ENCODE peak calls at places on chromosomes 7 and 10, in nine cellular contexts. H is coronary artery; I is stimulated activated CD8-positive, alpha-beta memory T cell treated with anti-CD3 and anti-CD28 coated beads, Interleukin-2, amount 100 ng/mL, for 48 hours; P is activated naive CD4-positive, alpha-beta T cell treated with anti-CD3 and anti-CD28 coated beads, Interleukin-2, amount 10 ng/mL, durations not matched to agents 7 days and 5 days; K is left cardiac atrium; M is GM10248; L is AG08395; B is NCI-H460; U is GM12892. D is an unnamed sample.

GRCh38 chr7:116630932-116631449 is 41.0 kb upstream of the MET start:
- DNase-seq in B (peak), K (peak), H (no peak), L (peak), M (peak), P (no peak), U (no peak), I (no peak), D (peak)

GRCh38 chr7:101743241-101743994 is 74.0 kb upstream of the CUX1 start:
- DNase-seq in M (peak), P (peak), L (peak), K (peak), B (no peak), U (peak), I (peak), H (no peak), D (peak)

GRCh38 chr10:131726460-131726861 is 174.3 kb upstream of the PPP2R2D start:
- DNase-seq in M (no peak), P (no peak), K (peak), B (no peak), L (no peak), I (no peak), H (peak), U (no peak), D (no peak)

GRCh38 chr10:44926771-44927751 is 15.9 kb downstream of the TMEM72 start:
- DNase-seq in K (no peak), M (no peak), H (peak), B (no peak), L (no peak), U (no peak), I (no peak), P (no peak), D (no peak)

GRCh38 chr7:94022550-94022949 is 18.4 kb upstream of the BET1 start:
- DNase-seq in I (no peak), B (no peak), P (no peak), L (no peak), U (no peak), M (no peak), K (no peak), H (no peak), D (no peak)

GRCh38 chr10:62233494-62234283 is 35.0 kb downstream of the RTKN2 start:
- DNase-seq in B (no peak), H (no peak), I (no peak), P (no peak), L (peak), K (no peak), M (no peak), U (no peak), D (no peak)

GRCh38 chr7:158529181-158530096 is 58.2 kb downstream of the PTPRN2 start:
- DNase-seq in L (no peak), B (no peak), H (no peak), K (no peak), I (no peak), U (no peak), M (no peak), P (no peak), D (no peak)

GRCh38 chr7:138975343-138976104 is 5.7 kb downstream of the KIAA1549 start:
- DNase-seq in U (no peak), L (no peak), K (no peak), H (no peak), M (no peak), I (no peak), P (no peak), B (no peak), D (no peak)

GRCh38 chr7:73865738-73866445 is 4.9 kb downstream of the TMEM270 start:
- DNase-seq in K (peak), U (no peak), L (peak), M (peak), I (no peak), H (no peak), P (peak), B (peak), D (peak)

GRCh38 chr7:100220833-100221718 is 1.3 kb downstream of the PVRIG start:
- DNase-seq in M (peak), B (no peak), I (no peak), U (peak), K (no peak), P (peak), H (no peak), L (no peak), D (no peak)

GRCh38 chr10:32650246-32650655 is 204.3 kb downstream of the CCDC7 start:
- DNase-seq in I (no peak), U (no peak), P (no peak), K (no peak), H (no peak), M (no peak), L (peak), B (no peak), D (no peak)

GRCh38 chr10:80199828-80200227 is 5.5 kb downstream of the ANXA11 start:
- DNase-seq in B (no peak), L (peak), H (peak), K (peak), P (no peak), M (no peak), I (no peak), U (no peak), D (peak)

GRCh38 chr10:120475844-120476791 is 19.1 kb downstream of the PLPP4 start:
- DNase-seq in H (peak), P (no peak), B (no peak), K (no peak), L (no peak), I (no peak), U (no peak), M (no peak), D (no peak)

GRCh38 chr10:88289342-88289741 is 293.8 kb downstream of the RNLS start:
- DNase-seq in I (no peak), M (no peak), B (no peak), L (no peak), P (no peak), U (no peak), H (no peak), K (no peak), D (no peak)

GRCh38 chr7:97179454-97180104 is 62.1 kb downstream of the SDHAF3 start:
- DNase-seq in U (peak), I (no peak), L (peak), M (peak), H (no peak), B (peak), P (peak), K (peak), D (peak)

GRCh38 chr7:157751951-157752673 is 415.3 kb downstream of the DNAJB6 start:
- DNase-seq in H (no peak), P (no peak), B (no peak), K (no peak), M (no peak), L (no peak), U (no peak), I (no peak), D (no peak)

GRCh38 chr10:52066383-52066782 is 247.7 kb upstream of the DKK1 start:
- DNase-seq in H (no peak), B (no peak), M (no peak), I (no peak), U (no peak), P (no peak), K (no peak), L (no peak), D (no peak)

GRCh38 chr10:43230909-43231522 is 35.8 kb downstream of the RASGEF1A start:
- DNase-seq in I (no peak), L (no peak), K (peak), M (no peak), P (no peak), H (peak), B (no peak), U (no peak), D (no peak)

GRCh38 chr7:117219485-117219884 is 103.4 kb downstream of the WNT2 start:
- DNase-seq in H (no peak), P (no peak), L (peak), B (no peak), M (no peak), I (no peak), U (no peak), K (no peak), D (no peak)

GRCh38 chr10:25388188-25388861 is 213.5 kb downstream of the GPR158 start:
- DNase-seq in I (no peak), M (no peak), L (no peak), B (no peak), K (no peak), U (no peak), H (no peak), P (no peak), D (no peak)

GRCh38 chr7:68258569-68258968 is 1261.9 kb downstream of the TYW1 start:
- DNase-seq in K (no peak), U (no peak), P (no peak), H (no peak), M (no peak), L (peak), I (no peak), B (no peak), D (no peak)

GRCh38 chr7:139768249-139768824 is 9.5 kb downstream of the HIPK2 start:
- DNase-seq in B (no peak), H (no peak), I (no peak), P (peak), L (no peak), K (no peak), U (no peak), M (no peak), D (no peak)

GRCh38 chr10:32140403-32140802 is 84.2 kb upstream of the KIF5B start:
- DNase-seq in L (no peak), P (no peak), M (no peak), U (no peak), H (no peak), B (no peak), I (no peak), K (no peak), D (no peak)

GRCh38 chr10:121580276-121581116 is 17.7 kb downstream of the FGFR2 start:
- DNase-seq in K (no peak), L (no peak), U (no peak), I (no peak), H (no peak), B (no peak), P (no peak), M (no peak), D (no peak)

GRCh38 chr10:123948030-123948823 is 56.6 kb upstream of the CPXM2 start:
- DNase-seq in P (no peak), I (no peak), U (no peak), B (no peak), H (no peak), M (no peak), K (no peak), L (no peak), D (no peak)

GRCh38 chr7:35758421-35758820 is 42.4 kb upstream of the SEPTIN7 start:
- DNase-seq in M (peak), P (no peak), U (no peak), B (no peak), I (no peak), H (no peak), K (no peak), L (no peak), D (no peak)

GRCh38 chr7:80095545-80095944 is 39.1 kb upstream of the GNAI1 start:
- DNase-seq in H (no peak), I (no peak), P (no peak), B (peak), U (no peak), M (no peak), L (peak), K (no peak), D (no peak)

GRCh38 chr10:102504179-102504975 is 605 bp downstream of the SUFU start:
- DNase-seq in M (no peak), B (no peak), U (no peak), P (peak), H (no peak), K (peak), L (no peak), I (no peak), D (no peak)

GRCh38 chr7:28155019-28155660 is 25.5 kb downstream of the JAZF1 start:
- DNase-seq in P (no peak), L (no peak), M (peak), K (no peak), B (no peak), U (no peak), H (no peak), I (no peak), D (no peak)

GRCh38 chr7:2471396-2471795 is 4.8 kb downstream of the GRIFIN start:
- DNase-seq in B (no peak), U (no peak), I (no peak), H (peak), M (no peak), K (no peak), L (no peak), P (no peak), D (no peak)